ENCODE peak calls at places on chromosomes 7 and 10, in seven cellular contexts. One of them, this sample, is unnamed.
A peak's percentile ranks its signal among the peaks of the same experiment; 100 is the strongest.

GRCh38 chr10:114412907-114413386 is 8.6 kb upstream of the AFAP1L2 start:
- DNase-seq in suprapubic skin: no peak
- DNase-seq in HCT116: peak; percentile 27
- DNase-seq in A549: peak; percentile 40
- DNase-seq in SK-N-SH: no peak
- DNase-seq in upper lobe of left lung: no peak
- DNase-seq in pancreas: peak; percentile 27
- DNase-seq in this sample: no peak

GRCh38 chr7:5234852-5235831 is 45.1 kb downstream of the WIPI2 start:
- DNase-seq in upper lobe of left lung: no peak
- DNase-seq in suprapubic skin: no peak
- DNase-seq in A549: no peak
- DNase-seq in SK-N-SH: no peak
- DNase-seq in pancreas: no peak
- DNase-seq in HCT116: no peak
- DNase-seq in this sample: no peak

GRCh38 chr10:129531195-129531968 is 64.3 kb downstream of the MGMT start:
- DNase-seq in suprapubic skin: no peak
- DNase-seq in SK-N-SH: no peak
- DNase-seq in HCT116: peak; percentile 7
- DNase-seq in A549: no peak
- DNase-seq in pancreas: no peak
- DNase-seq in upper lobe of left lung: no peak
- DNase-seq in this sample: peak; percentile 88

GRCh38 chr7:102890292-102890970 is 22.4 kb upstream of the LRRC17 start:
- DNase-seq in HCT116: no peak
- DNase-seq in upper lobe of left lung: no peak
- DNase-seq in suprapubic skin: no peak
- DNase-seq in SK-N-SH: no peak
- DNase-seq in pancreas: no peak
- DNase-seq in A549: no peak
- DNase-seq in this sample: no peak

GRCh38 chr10:52949899-52950298 is 177.3 kb upstream of the MBL2 start:
- DNase-seq in suprapubic skin: no peak
- DNase-seq in HCT116: no peak
- DNase-seq in SK-N-SH: no peak
- DNase-seq in A549: no peak
- DNase-seq in pancreas: no peak
- DNase-seq in upper lobe of left lung: no peak
- DNase-seq in this sample: no peak

GRCh38 chr10:133285217-133285616 is 8.5 kb upstream of the ADAM8 start:
- DNase-seq in SK-N-SH: no peak
- DNase-seq in pancreas: no peak
- DNase-seq in suprapubic skin: no peak
- DNase-seq in HCT116: no peak
- DNase-seq in A549: no peak
- DNase-seq in upper lobe of left lung: peak; percentile 79
- DNase-seq in this sample: no peak

GRCh38 chr10:78053201-78053868 is 19.7 kb downstream of the RPS24 start:
- DNase-seq in upper lobe of left lung: no peak
- DNase-seq in A549: no peak
- DNase-seq in SK-N-SH: no peak
- DNase-seq in pancreas: no peak
- DNase-seq in HCT116: no peak
- DNase-seq in suprapubic skin: no peak
- DNase-seq in this sample: no peak

GRCh38 chr7:42606217-42606905 is 305.5 kb downstream of the C7orf25 start:
- DNase-seq in pancreas: no peak
- DNase-seq in SK-N-SH: no peak
- DNase-seq in suprapubic skin: no peak
- DNase-seq in A549: no peak
- DNase-seq in HCT116: no peak
- DNase-seq in upper lobe of left lung: no peak
- DNase-seq in this sample: no peak

GRCh38 chr10:11237571-11237970 is 219.9 kb downstream of the CELF2 start:
- DNase-seq in HCT116: no peak
- DNase-seq in upper lobe of left lung: no peak
- DNase-seq in SK-N-SH: no peak
- DNase-seq in A549: no peak
- DNase-seq in suprapubic skin: no peak
- DNase-seq in pancreas: no peak
- DNase-seq in this sample: no peak

GRCh38 chr7:66283003-66283920 is 78.1 kb downstream of the TPST1 start:
- DNase-seq in upper lobe of left lung: no peak
- DNase-seq in A549: peak; percentile 25
- DNase-seq in SK-N-SH: no peak
- DNase-seq in HCT116: peak; percentile 26
- DNase-seq in suprapubic skin: no peak
- DNase-seq in pancreas: no peak
- DNase-seq in this sample: peak; percentile 75

GRCh38 chr10:71126432-71126831 is 85.9 kb upstream of the UNC5B start:
- DNase-seq in upper lobe of left lung: peak; percentile 15
- DNase-seq in suprapubic skin: peak; percentile 48
- DNase-seq in A549: no peak
- DNase-seq in HCT116: no peak
- DNase-seq in pancreas: no peak
- DNase-seq in SK-N-SH: no peak
- DNase-seq in this sample: no peak

GRCh38 chr7:108347616-108348015 is 108.6 kb downstream of the NRCAM start:
- DNase-seq in SK-N-SH: no peak
- DNase-seq in upper lobe of left lung: no peak
- DNase-seq in pancreas: no peak
- DNase-seq in A549: peak; percentile 16
- DNase-seq in HCT116: no peak
- DNase-seq in suprapubic skin: no peak
- DNase-seq in this sample: peak; percentile 37

GRCh38 chr10:112338957-112339356 is 35.0 kb upstream of the ACSL5 start:
- DNase-seq in A549: no peak
- DNase-seq in HCT116: no peak
- DNase-seq in SK-N-SH: no peak
- DNase-seq in upper lobe of left lung: no peak
- DNase-seq in suprapubic skin: no peak
- DNase-seq in pancreas: no peak
- DNase-seq in this sample: no peak

GRCh38 chr10:118916777-118917176 is 112.7 kb upstream of the NANOS1 start:
- DNase-seq in SK-N-SH: no peak
- DNase-seq in upper lobe of left lung: no peak
- DNase-seq in HCT116: no peak
- DNase-seq in A549: no peak
- DNase-seq in suprapubic skin: no peak
- DNase-seq in pancreas: no peak
- DNase-seq in this sample: no peak

GRCh38 chr7:130949550-130949949 is 215.5 kb upstream of the KLF14 start:
- DNase-seq in suprapubic skin: no peak
- DNase-seq in SK-N-SH: no peak
- DNase-seq in A549: no peak
- DNase-seq in upper lobe of left lung: no peak
- DNase-seq in HCT116: no peak
- DNase-seq in pancreas: no peak
- DNase-seq in this sample: no peak

GRCh38 chr10:124010563-124011131 is 82.8 kb downstream of the CHST15 start:
- DNase-seq in SK-N-SH: no peak
- DNase-seq in pancreas: no peak
- DNase-seq in HCT116: peak; percentile 24
- DNase-seq in suprapubic skin: no peak
- DNase-seq in upper lobe of left lung: peak; percentile 73
- DNase-seq in A549: no peak
- DNase-seq in this sample: peak; percentile 75

GRCh38 chr7:149880871-149881301 is 7.1 kb downstream of the ATP6V0E2 start:
- DNase-seq in SK-N-SH: no peak
- DNase-seq in pancreas: no peak
- DNase-seq in upper lobe of left lung: no peak
- DNase-seq in A549: no peak
- DNase-seq in suprapubic skin: no peak
- DNase-seq in HCT116: no peak
- DNase-seq in this sample: no peak

GRCh38 chr10:69801434-69802315 is at the start of gene COL13A1:
- DNase-seq in HCT116: peak; percentile 71
- DNase-seq in pancreas: peak; percentile 24
- DNase-seq in suprapubic skin: peak; percentile 67
- DNase-seq in A549: peak; percentile 58
- DNase-seq in SK-N-SH: peak; percentile 65
- DNase-seq in upper lobe of left lung: peak; percentile 84
- DNase-seq in this sample: peak; percentile 85

GRCh38 chr10:47050618-47051455 is 139.6 kb downstream of the PTPN20 start:
- DNase-seq in SK-N-SH: no peak
- DNase-seq in HCT116: no peak
- DNase-seq in suprapubic skin: no peak
- DNase-seq in pancreas: no peak
- DNase-seq in upper lobe of left lung: no peak
- DNase-seq in A549: no peak
- DNase-seq in this sample: no peak

GRCh38 chr7:23490357-23491131 is 20.3 kb upstream of the IGF2BP3 start:
- DNase-seq in SK-N-SH: peak; percentile 98
- DNase-seq in pancreas: no peak
- DNase-seq in A549: no peak
- DNase-seq in upper lobe of left lung: peak; percentile 88
- DNase-seq in suprapubic skin: peak; percentile 66
- DNase-seq in HCT116: no peak
- DNase-seq in this sample: no peak

DNA sequence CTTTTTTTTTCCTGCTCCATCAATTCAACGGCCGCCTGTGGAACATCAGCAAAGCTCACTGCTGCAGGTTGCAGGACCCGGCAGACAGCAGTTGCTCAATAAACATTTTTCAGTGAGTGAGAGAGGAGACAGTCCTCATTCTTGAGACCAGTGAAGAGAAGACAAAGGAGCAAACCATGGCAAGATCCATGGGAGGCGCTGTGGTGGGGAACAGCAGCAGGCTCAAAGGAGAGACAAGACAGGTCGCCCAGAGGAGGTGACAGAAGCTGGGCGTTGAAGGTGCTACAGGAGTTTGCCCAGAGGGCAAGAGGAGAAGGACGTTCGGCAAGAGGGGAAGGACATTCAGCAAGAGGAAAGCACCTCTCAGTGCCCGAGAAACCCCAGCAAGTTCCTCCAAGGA is 74.5 kb upstream of the FGFR2 start:
- DNase-seq in SK-N-SH: no peak
- DNase-seq in pancreas: no peak
- DNase-seq in HCT116: no peak
- DNase-seq in A549: no peak
- DNase-seq in suprapubic skin: no peak
- DNase-seq in upper lobe of left lung: no peak
- DNase-seq in this sample: no peak
- H3K27ac ChIP-seq in SK-N-SH: no peak overlapping the region
- H3K27ac ChIP-seq in pancreas: no peak overlapping the region
- H3K27ac ChIP-seq in HCT116: no peak overlapping the region
- H3K27ac ChIP-seq in A549: no peak overlapping the region
- H3K27ac ChIP-seq in suprapubic skin: no peak overlapping the region
- H3K27ac ChIP-seq in upper lobe of left lung: no peak overlapping the region
- H3K27ac ChIP-seq in this sample: no peak overlapping the region

GRCh38 chr10:120462018-120462682 is 5.1 kb downstream of the PLPP4 start:
- DNase-seq in A549: no peak
- DNase-seq in suprapubic skin: no peak
- DNase-seq in HCT116: no peak
- DNase-seq in upper lobe of left lung: no peak
- DNase-seq in pancreas: no peak
- DNase-seq in SK-N-SH: no peak
- DNase-seq in this sample: no peak

GRCh38 chr10:120460191-120460590 is 3.2 kb downstream of the PLPP4 start:
- DNase-seq in A549: no peak
- DNase-seq in upper lobe of left lung: no peak
- DNase-seq in HCT116: no peak
- DNase-seq in SK-N-SH: no peak
- DNase-seq in suprapubic skin: no peak
- DNase-seq in pancreas: no peak
- DNase-seq in this sample: no peak

GRCh38 chr10:120466006-120466405 is 9.0 kb downstream of the PLPP4 start:
- DNase-seq in suprapubic skin: no peak
- DNase-seq in upper lobe of left lung: no peak
- DNase-seq in pancreas: no peak
- DNase-seq in HCT116: no peak
- DNase-seq in A549: no peak
- DNase-seq in SK-N-SH: no peak
- DNase-seq in this sample: no peak

GRCh38 chr10:120460776-120461175 is 3.7 kb downstream of the PLPP4 start:
- DNase-seq in pancreas: no peak
- DNase-seq in HCT116: no peak
- DNase-seq in suprapubic skin: no peak
- DNase-seq in SK-N-SH: no peak
- DNase-seq in A549: no peak
- DNase-seq in upper lobe of left lung: no peak
- DNase-seq in this sample: peak; percentile 23

GRCh38 chr10:120465138-120465537 is 8.1 kb downstream of the PLPP4 start:
- DNase-seq in suprapubic skin: no peak
- DNase-seq in upper lobe of left lung: no peak
- DNase-seq in SK-N-SH: no peak
- DNase-seq in HCT116: no peak
- DNase-seq in A549: no peak
- DNase-seq in pancreas: no peak
- DNase-seq in this sample: no peak
- TF ChIP-seq CTCF in suprapubic skin: no peak
- TF ChIP-seq CTCF in upper lobe of left lung: no peak
- TF ChIP-seq CTCF in SK-N-SH: no peak
- TF ChIP-seq CTCF in HCT116: no peak
- TF ChIP-seq CTCF in A549: no peak
- TF ChIP-seq CTCF in pancreas: no peak
- TF ChIP-seq CTCF in this sample: no peak

GRCh38 chr10:4691301-4691700 is 134.7 kb upstream of the AKR1E2 start:
- DNase-seq in A549: no peak
- DNase-seq in SK-N-SH: no peak
- DNase-seq in suprapubic skin: no peak
- DNase-seq in HCT116: no peak
- DNase-seq in upper lobe of left lung: no peak
- DNase-seq in pancreas: no peak
- DNase-seq in this sample: no peak
- H3K27ac ChIP-seq in A549: peak overlapping the region; percentile 21
- H3K27ac ChIP-seq in SK-N-SH: peak overlapping the region; percentile 33
- H3K27ac ChIP-seq in suprapubic skin: no peak overlapping the region
- H3K27ac ChIP-seq in HCT116: no peak overlapping the region
- H3K27ac ChIP-seq in upper lobe of left lung: no peak overlapping the region
- H3K27ac ChIP-seq in pancreas: no peak overlapping the region
- H3K27ac ChIP-seq in this sample: no peak overlapping the region

DNA sequence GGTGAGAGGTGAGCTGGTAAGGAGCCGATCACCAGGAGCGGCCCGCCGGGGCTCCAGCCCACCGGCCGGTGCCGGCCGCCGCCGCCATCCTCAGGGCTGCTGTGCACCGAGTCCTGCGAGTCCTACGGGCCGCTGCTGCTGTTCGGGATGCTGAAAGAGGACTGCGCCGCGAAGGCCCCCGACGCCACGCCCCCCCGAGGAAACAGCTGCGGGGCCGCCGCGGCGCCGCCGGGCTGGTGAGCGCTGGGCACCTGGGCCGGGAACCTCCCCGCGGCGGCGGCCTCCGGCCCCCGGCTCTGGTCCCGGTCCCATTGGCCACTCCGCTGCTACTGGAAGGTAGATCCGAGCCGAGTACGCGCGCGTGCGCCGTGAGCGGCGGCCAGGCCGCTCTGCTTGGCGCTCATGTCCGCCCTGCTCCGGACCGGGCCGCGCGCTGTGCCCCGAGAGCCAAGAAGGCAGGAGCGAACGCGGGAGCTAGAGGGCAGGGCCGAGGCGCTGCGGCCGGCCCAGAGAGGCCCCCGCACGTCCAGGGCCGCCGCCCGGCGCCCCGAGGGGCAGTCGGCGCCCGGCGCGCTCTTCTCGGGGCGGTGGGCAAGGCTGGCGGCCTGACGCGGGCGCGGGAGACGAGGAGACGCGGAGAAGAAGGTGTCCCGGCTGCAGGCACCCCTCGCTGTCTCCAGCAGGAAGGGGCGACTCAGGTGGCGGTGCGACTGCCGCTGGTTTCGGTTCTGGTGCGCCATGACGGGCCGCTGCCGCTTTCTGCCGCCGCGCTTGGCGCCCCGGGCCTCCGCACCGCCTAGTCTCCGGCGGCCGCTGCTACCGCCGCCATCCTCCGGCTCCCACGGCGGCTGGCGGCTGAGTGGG is 121.3 kb upstream of the WIPF3 start:
- DNase-seq in upper lobe of left lung: peak; percentile 97
- DNase-seq in SK-N-SH: peak; percentile 88
- DNase-seq in suprapubic skin: peak; percentile 80
- DNase-seq in A549: peak; percentile 22
- DNase-seq in HCT116: peak; percentile 23
- DNase-seq in pancreas: peak; percentile 79
- DNase-seq in this sample: peak; percentile 33
- TF ChIP-seq CTCF in upper lobe of left lung: no peak
- TF ChIP-seq CTCF in SK-N-SH: no peak
- TF ChIP-seq CTCF in suprapubic skin: no peak
- TF ChIP-seq CTCF in A549: no peak
- TF ChIP-seq CTCF in HCT116: no peak
- TF ChIP-seq CTCF in pancreas: no peak
- TF ChIP-seq CTCF in this sample: no peak

This sample was measured in RWPE1.